ENCODE peak calls at places on chromosomes 5 and 9, in four cellular contexts. T is choroid plexus epithelial cell; V is CD8-positive, alpha-beta T cell; B is thoracic aorta. U is an unnamed sample.
A peak's percentile ranks its signal among the peaks of the same experiment; 100 is the strongest.

GRCh38 chr5:128154943-128155342 is 71.4 kb downstream of the SLC12A2 start:
- DNase-seq in V (no peak), T (peak; percentile 12), B (no peak), U (no peak)

GRCh38 chr5:54329731-54330709 is 19.6 kb upstream of the ARL15 start:
- DNase-seq in T (peak; percentile 92), V (no peak), B (no peak), U (peak; percentile 86)

GRCh38 chr9:123354806-123355508 is 1.0 kb upstream of the CRB2 start:
- DNase-seq in T (no peak), B (no peak), V (no peak), U (no peak)

GRCh38 chr5:135337064-135337463 is 62.0 kb downstream of the MACROH2A1 start:
- DNase-seq in V (no peak), T (no peak), B (no peak), U (no peak)

GRCh38 chr9:4844439-4844838 is 51.7 kb downstream of the RCL1 start:
- DNase-seq in B (no peak), V (no peak), T (no peak), U (no peak)

GRCh38 chr5:157180374-157181264 is at the start of gene ITK:
- DNase-seq in V (no peak), B (no peak), T (no peak), U (no peak)

GRCh38 chr9:109269839-109270238 is 51.0 kb downstream of the EPB41L4B start:
- DNase-seq in B (no peak), T (no peak), V (no peak), U (no peak)

GRCh38 chr9:27943544-27943943 is 370.3 kb upstream of the C9orf72 start:
- DNase-seq in T (no peak), B (no peak), V (no peak), U (no peak)

GRCh38 chr5:179788193-179788854 is 5.5 kb upstream of the LTC4S start:
- DNase-seq in B (no peak), V (no peak), T (no peak), U (no peak)

GRCh38 chr9:134436356-134436717 is 110.1 kb downstream of the RXRA start:
- DNase-seq in V (no peak), B (no peak), T (no peak), U (no peak)

GRCh38 chr9:127263664-127264063 is 910 bp upstream of the GARNL3 start:
- DNase-seq in V (no peak), B (no peak), T (peak; percentile 26), U (no peak)

GRCh38 chr9:4235951-4236804 is 63.7 kb downstream of the GLIS3 start:
- DNase-seq in B (no peak), T (peak; percentile 80), V (no peak), U (peak; percentile 78)

GRCh38 chr5:601771-602465 is 10.2 kb upstream of the CEP72 start:
- DNase-seq in B (no peak), V (no peak), T (no peak), U (no peak)

GRCh38 chr5:32018476-32019436 is 155.4 kb downstream of the GOLPH3 start:
- DNase-seq in B (no peak), V (no peak), T (no peak), U (no peak)
- H3K4me3 ChIP-seq in B (peak overlapping the region; percentile 11), V (peak overlapping the region; percentile 11), T (no peak overlapping the region), U (no peak overlapping the region)

DNA sequence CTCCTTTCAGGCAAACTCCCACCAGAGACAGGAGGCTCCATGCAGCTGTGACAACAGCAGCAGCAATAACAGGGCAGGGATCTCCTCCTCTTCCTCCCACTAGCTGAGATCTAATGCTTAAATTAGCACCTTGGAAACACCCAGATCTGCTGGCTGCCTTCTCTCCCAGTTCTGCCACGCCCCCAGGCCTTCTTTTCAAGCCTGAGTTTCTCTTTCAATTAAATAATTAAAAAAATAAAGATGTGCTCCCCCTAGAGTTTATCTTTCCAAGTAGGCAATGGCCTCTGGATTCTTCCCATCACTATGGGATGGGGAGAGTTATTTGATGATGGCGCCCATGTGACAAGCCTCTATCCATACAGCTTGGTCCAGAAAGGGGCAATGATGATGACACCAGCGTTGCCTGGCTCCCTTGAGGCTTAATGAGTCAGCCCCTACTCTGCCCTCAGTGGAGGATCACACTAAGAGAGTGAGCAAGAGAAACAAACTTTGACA is 3.8 kb downstream of the FAM219A start:
- DNase-seq in V (no peak), B (no peak), T (peak; percentile 74), U (peak; percentile 29)
- H3K4me3 ChIP-seq in V (no peak overlapping the region), B (no peak overlapping the region), T (no peak overlapping the region), U (no peak overlapping the region)

DNA sequence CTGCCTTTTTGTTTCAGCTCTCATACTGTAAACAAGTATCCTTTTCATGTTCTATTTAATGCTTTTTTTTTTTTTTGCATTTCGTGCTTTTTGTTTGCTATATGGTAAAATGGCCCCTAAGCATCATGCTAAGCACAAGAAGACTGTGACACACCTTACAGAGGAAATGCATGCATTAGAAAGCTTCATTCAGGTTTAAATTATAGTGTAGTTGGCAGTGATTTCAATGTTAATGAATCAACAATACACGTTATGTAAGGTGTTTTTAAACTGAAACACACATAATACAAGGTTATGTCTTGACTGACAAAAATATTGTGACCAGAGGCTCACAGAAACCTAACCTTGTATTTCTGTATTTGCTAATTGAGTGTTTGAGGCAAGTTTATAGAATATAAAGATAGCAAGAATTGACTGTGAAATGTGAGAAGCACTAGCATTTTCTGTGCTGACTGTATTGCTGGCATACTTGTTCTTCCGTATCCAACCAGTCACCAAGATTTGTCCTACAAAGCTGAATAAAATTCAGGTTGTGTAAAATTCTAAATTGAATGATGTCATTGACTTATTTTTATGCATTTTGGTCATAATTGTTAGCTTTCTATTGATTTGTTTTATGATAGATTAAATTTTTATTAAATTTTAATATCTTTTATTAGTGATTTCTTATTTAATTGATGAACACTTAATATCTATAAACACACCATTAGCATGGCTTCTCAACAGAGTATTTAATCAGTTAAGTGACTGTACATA is 4.1 kb downstream of the CFAP95 start:
- DNase-seq in V (no peak), T (no peak), B (no peak), U (no peak)
- H3K4me3 ChIP-seq in V (no peak overlapping the region), T (no peak overlapping the region), B (no peak overlapping the region), U (no peak overlapping the region)

GRCh38 chr5:175900131-175900530 is 28.8 kb downstream of the CPLX2 start:
- DNase-seq in T (no peak), V (no peak), B (no peak), U (no peak)
- H3K4me3 ChIP-seq in T (no peak overlapping the region), V (no peak overlapping the region), B (no peak overlapping the region), U (no peak overlapping the region)

GRCh38 chr5:159504106-159504856 is 174.0 kb upstream of the IL12B start:
- DNase-seq in B (no peak), V (no peak), T (peak; percentile 82), U (peak; percentile 58)

GRCh38 chr5:159503236-159503635 is 172.9 kb upstream of the IL12B start:
- DNase-seq in B (no peak), T (no peak), V (no peak), U (no peak)

GRCh38 chr5:159507661-159508060 is 177.4 kb upstream of the IL12B start:
- DNase-seq in B (no peak), V (no peak), T (no peak), U (no peak)

GRCh38 chr5:159507055-159507454 is 176.8 kb upstream of the IL12B start:
- DNase-seq in V (no peak), T (no peak), B (no peak), U (no peak)

DNA sequence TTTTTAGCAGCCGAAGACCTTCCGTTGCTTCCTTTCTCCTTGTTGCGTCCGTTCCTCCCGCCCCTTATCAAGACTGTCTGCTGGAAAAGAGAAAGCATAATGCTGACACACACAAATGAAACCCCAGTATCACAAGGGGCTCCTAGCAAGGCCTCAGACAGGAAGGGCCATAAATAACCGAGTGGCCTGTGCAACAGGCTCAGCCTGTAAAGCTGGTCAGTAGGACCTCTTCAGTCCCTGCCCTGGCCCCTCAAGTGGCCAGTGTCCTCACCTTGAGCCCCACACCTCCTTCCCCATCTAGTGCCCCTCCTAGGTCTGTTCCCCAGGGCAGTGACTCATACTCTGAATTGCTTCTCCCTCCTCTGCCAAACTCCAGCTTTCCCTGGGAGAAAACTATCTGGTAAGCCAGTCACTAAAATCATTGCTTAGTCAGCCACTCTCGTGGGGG is 174.6 kb upstream of the IL12B start:
- DNase-seq in T (peak; percentile 86), V (no peak), B (no peak), U (peak; percentile 84)
- H3K4me3 ChIP-seq in T (no peak overlapping the region), V (no peak overlapping the region), B (no peak overlapping the region), U (no peak overlapping the region)

GRCh38 chr5:178163772-178164735 is 10.4 kb upstream of the NHP2 start:
- DNase-seq in B (peak; percentile 54), V (peak; percentile 92), T (peak; percentile 75), U (peak; percentile 61)
- H3K4me3 ChIP-seq in B (peak overlapping the region; percentile 48), V (no peak overlapping the region), T (no peak overlapping the region), U (peak overlapping the region; percentile 11)

U was measured in astrocyte of the spinal cord.